ENCODE peak calls at places on chromosome 12, in four cellular contexts. D is activated CD8-positive, alpha-beta T cell treated with anti-CD3 and anti-CD28 coated beads for 36 hours; T is BJ; R is caudate nucleus. F is an unnamed sample.

GRCh38 chr12:122062832-122063690 is 15.5 kb upstream of the MLXIP start:
- DNase-seq in T (no peak), D (no peak), R (no peak), F (no peak)

GRCh38 chr12:116406529-116406928 is 129.0 kb upstream of the MED13L start:
- DNase-seq in D (no peak), R (no peak), T (peak; percentile 91), F (no peak)

GRCh38 chr12:6967548-6968100 is 2.8 kb downstream of the PHB2 start:
- DNase-seq in T (no peak), D (no peak), R (no peak), F (no peak)

GRCh38 chr12:25496098-25496587 is 56.9 kb downstream of the LMNTD1 start:
- DNase-seq in T (peak; percentile 72), D (no peak), R (no peak), F (no peak)

GRCh38 chr12:65100140-65100539 is 21.0 kb downstream of the WIF1 start:
- DNase-seq in R (no peak), D (no peak), T (no peak), F (no peak)

GRCh38 chr12:100503228-100503628 is 29.6 kb downstream of the NR1H4 start:
- DNase-seq in T (no peak), D (no peak), R (no peak), F (no peak)

GRCh38 chr12:54018608-54018984 is 9.6 kb upstream of the HOXC6 start:
- DNase-seq in T (no peak), D (no peak), R (no peak), F (no peak)

GRCh38 chr12:80778005-80778541 is 61.4 kb downstream of the MYF5 start:
- DNase-seq in T (peak; percentile 77), R (peak; percentile 14), D (peak; percentile 57), F (peak; percentile 63)

GRCh38 chr12:109879332-109880048 is 851 bp downstream of the GLTP start:
- DNase-seq in T (no peak), R (no peak), D (no peak), F (no peak)

GRCh38 chr12:120075034-120075616 is 41.4 kb downstream of the RAB35 start:
- DNase-seq in T (no peak), R (no peak), D (no peak), F (no peak)

GRCh38 chr12:108955225-108955835 is 65.5 kb downstream of the SVOP start:
- DNase-seq in R (no peak), D (no peak), T (no peak), F (peak; percentile 96)

GRCh38 chr12:70828391-70828790 is 92.1 kb downstream of the PTPRR start:
- DNase-seq in D (no peak), T (no peak), R (no peak), F (no peak)

GRCh38 chr12:123075092-123075491 is 75.8 kb downstream of the PITPNM2 start:
- DNase-seq in R (no peak), T (no peak), D (peak; percentile 50), F (no peak)

GRCh38 chr12:119176267-119177055 is 2.3 kb upstream of the HSPB8 start:
- DNase-seq in R (no peak), D (peak; percentile 3), T (peak; percentile 61), F (peak; percentile 88)

F was measured in kidney epithelial cell.